ENCODE peak calls at places on chromosomes 3 and 15, in five cellular contexts. H is astrocyte of the cerebellum, Y is astrocyte of the spinal cord, G is foreskin fibroblast, M is heart left ventricle. T is an unnamed sample.

GRCh38 chr3:10015476-10015904 is 10.7 kb upstream of the FANCD2 start:
- DNase-seq in H (peak), Y (peak), G (peak), M (peak), T (peak)

GRCh38 chr3:49183873-49184272 is 12.5 kb downstream of the KLHDC8B start:
- DNase-seq in H (no peak), Y (no peak), G (no peak), M (no peak), T (no peak)

GRCh38 chr3:4888913-4889846 is 90.1 kb upstream of the BHLHE40 start:
- DNase-seq in H (no peak), Y (peak), G (no peak), M (no peak), T (no peak)

GRCh38 chr3:13161771-13162535 is 88.7 kb upstream of the IQSEC1 start:
- DNase-seq in H (no peak), Y (no peak), G (no peak), M (no peak), T (no peak)

GRCh38 chr3:64190517-64191515 is 34.5 kb downstream of the PRICKLE2 start:
- DNase-seq in H (no peak), Y (peak), G (peak), M (no peak), T (peak)

GRCh38 chr3:150292891-150293290 is 115.2 kb upstream of the TSC22D2 start:
- DNase-seq in H (peak), Y (peak), G (peak), M (no peak), T (peak)

GRCh38 chr3:52405601-52406115 is 39.2 kb downstream of the SEMA3G start:
- DNase-seq in H (no peak), Y (no peak), G (no peak), M (no peak), T (no peak)

GRCh38 chr3:122874116-122874515 is 79.2 kb downstream of the SLC49A4 start:
- DNase-seq in H (no peak), Y (no peak), G (no peak), M (no peak), T (no peak)

GRCh38 chr15:101664303-101664913 is 12.2 kb upstream of the TM2D3 start:
- DNase-seq in H (no peak), Y (no peak), G (peak), M (no peak), T (no peak)
- TF ChIP-seq CTCF in H (peak), Y (peak), G (peak), M (peak), T (peak)

GRCh38 chr3:125054436-125055164 is 1.2 kb downstream of the HEG1 start:
- DNase-seq in H (no peak), Y (peak), G (peak), M (no peak), T (peak)
- H3K4me3 ChIP-seq in H (peak), Y (peak), G (peak), M (peak), T (peak)

GRCh38 chr3:195579281-195579680 is 4.5 kb downstream of the APOD start:
- DNase-seq in H (no peak), Y (no peak), G (no peak), M (no peak), T (no peak)

GRCh38 chr3:195583831-195584542 is at the start of gene APOD:
- DNase-seq in H (no peak), Y (peak), G (peak), M (peak), T (peak)

GRCh38 chr3:195580733-195581443 is 2.9 kb downstream of the APOD start:
- DNase-seq in H (no peak), Y (peak), G (peak), M (no peak), T (peak)

GRCh38 chr3:195584543-195584870 is 767 bp upstream of the APOD start:
- DNase-seq in H (no peak), Y (no peak), G (no peak), M (no peak), T (no peak)

DNA sequence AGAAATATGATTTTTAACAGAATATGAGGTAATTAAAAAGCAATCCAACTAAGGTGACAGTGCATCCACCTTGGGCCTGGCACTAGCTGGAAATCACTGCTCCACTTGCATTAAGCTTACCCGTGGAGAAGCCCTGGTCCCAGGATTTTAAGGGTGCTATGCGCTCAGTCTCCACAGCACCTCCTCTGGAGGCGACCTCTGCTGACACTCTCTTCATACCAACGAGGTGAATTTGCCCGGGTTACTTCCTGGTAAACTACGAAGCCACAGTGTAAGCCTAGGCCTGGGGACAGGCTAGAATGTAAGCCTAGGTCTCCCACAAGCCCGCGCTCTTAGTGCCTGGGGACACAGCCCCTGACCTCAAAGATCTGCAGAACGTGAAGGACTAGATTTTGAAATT is 793 bp downstream of the APOD start:
- DNase-seq in H (no peak), Y (no peak), G (no peak), M (no peak), T (no peak)
- TF ChIP-seq CTCF in H (no peak), Y (no peak), G (no peak), M (no peak), T (no peak)

GRCh38 chr15:39784125-39784524 is 1.5 kb upstream of the FSIP1 start:
- DNase-seq in H (no peak), Y (peak), G (no peak), M (no peak), T (peak)

GRCh38 chr15:39782441-39783138 is at the start of gene FSIP1:
- DNase-seq in H (peak), Y (peak), G (peak), M (peak), T (peak)

GRCh38 chr15:39783244-39783820 is 691 bp upstream of the FSIP1 start:
- DNase-seq in H (no peak), Y (peak), G (no peak), M (no peak), T (no peak)

GRCh38 chr15:39781967-39782292 is 711 bp downstream of the FSIP1 start:
- DNase-seq in H (no peak), Y (no peak), G (no peak), M (no peak), T (no peak)

DNA sequence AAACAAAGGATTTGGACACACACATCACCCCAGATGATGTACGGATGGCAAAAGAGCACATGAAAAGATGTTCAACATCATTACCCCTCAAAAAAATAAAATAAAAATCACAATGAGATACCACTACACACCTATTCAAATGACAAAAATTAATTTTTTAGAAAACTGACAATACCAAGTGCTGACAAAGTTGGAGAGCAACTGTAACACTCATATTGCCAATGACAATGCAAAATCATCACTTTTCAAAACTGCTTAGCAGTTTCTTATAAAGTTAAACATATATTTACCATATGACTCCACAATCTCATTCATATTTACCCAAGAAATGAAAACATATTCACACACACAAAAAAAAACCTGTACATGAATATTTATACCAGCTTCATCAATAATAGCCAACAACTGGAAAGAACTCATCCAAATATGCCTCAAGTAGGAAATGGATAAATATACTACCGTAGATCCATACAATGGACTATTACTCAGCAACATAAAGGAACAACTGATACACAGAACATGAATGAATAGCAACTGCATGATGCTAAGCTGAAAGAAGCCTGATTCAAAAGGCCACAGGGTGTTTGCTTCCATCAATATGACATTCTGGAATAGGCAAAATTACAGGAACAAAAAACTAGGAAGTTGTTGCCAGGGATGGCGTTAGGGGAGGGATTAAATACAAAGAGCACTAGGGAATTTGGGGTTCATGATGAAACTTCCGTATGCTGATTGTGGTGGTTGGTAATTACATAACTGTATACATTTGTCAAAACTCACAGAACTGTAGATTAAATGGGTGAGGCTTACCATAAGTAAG is 1.3 kb downstream of the FSIP1 start:
- DNase-seq in H (no peak), Y (no peak), G (no peak), M (no peak), T (no peak)
- H3K4me3 ChIP-seq in H (no peak), Y (no peak), G (no peak), M (no peak), T (no peak)

DNA sequence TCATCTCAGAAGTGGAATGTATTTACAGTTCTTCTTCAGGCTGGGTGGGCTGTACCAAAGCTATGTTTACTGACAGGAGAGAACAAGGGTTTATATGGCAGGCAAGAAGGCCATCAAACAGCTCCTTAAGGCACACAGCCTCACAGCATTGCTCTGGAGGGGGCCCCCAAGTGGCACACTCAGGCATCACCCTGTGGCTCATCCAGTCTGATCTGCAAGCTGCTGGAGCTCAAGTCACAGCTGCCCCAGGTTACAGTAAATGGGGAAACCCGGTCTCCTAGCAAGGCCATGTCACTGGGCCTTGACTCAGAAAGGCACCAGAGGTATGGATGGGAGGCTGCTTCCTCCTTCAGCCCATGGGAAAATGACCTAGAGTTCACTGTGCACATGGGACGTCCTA is 67.4 kb downstream of the TFG start:
- DNase-seq in H (no peak), Y (no peak), G (no peak), M (no peak), T (peak)
- TF ChIP-seq CTCF in H (no peak), Y (peak), G (no peak), M (no peak), T (no peak)

T was measured in cardiac fibroblast.